ENCODE peak calls at places on chromosomes 4 and X, in five cellular contexts. P is SK-N-SH, V is HCT116, T is lower leg skin, J is neuronal stem cell. B is an unnamed sample.

GRCh38 chr4:86302242-86302641 is 57.6 kb downstream of the MAPK10 start:
- DNase-seq in V (no peak), P (peak), T (no peak), J (no peak), B (peak)

GRCh38 chrX:943035-943434 is 269.4 kb downstream of the CRLF2 start:
- DNase-seq in J (no peak), P (no peak), V (no peak), T (no peak), B (no peak)

GRCh38 chr4:127781303-127782024 is 658 bp upstream of the HSPA4L start:
- DNase-seq in V (no peak), T (peak), P (peak), J (peak), B (no peak)

GRCh38 chr4:152106113-152106763 is 345.4 kb upstream of the GATB start:
- DNase-seq in T (peak), J (no peak), P (no peak), V (peak), B (peak)

GRCh38 chr4:472881-473574 is 25.9 kb downstream of the ZNF721 start:
- DNase-seq in T (no peak), J (no peak), P (peak), V (no peak), B (no peak)

GRCh38 chr4:145920205-145920604 is 18.4 kb downstream of the ZNF827 start:
- DNase-seq in J (no peak), V (no peak), P (no peak), T (peak), B (no peak)

GRCh38 chr4:8690216-8690786 is 97.7 kb downstream of the CPZ start:
- DNase-seq in V (no peak), P (no peak), J (no peak), T (no peak), B (peak)

GRCh38 chrX:7606253-7606652 is 236.7 kb upstream of the VCX start:
- DNase-seq in P (no peak), V (no peak), J (no peak), T (no peak), B (no peak)

GRCh38 chr4:139247656-139248238 is 32.3 kb downstream of the MGARP start:
- DNase-seq in T (no peak), J (no peak), V (no peak), P (no peak), B (no peak)

GRCh38 chr4:88107406-88108107 is 50.9 kb downstream of the ABCG2 start:
- DNase-seq in V (no peak), P (peak), T (no peak), J (no peak), B (no peak)

GRCh38 chrX:135275973-135276372 is 24.1 kb downstream of the ETDA start:
- DNase-seq in V (no peak), P (no peak), T (no peak), J (no peak), B (no peak)

GRCh38 chr4:101114936-101115372 is 232.4 kb downstream of the PPP3CA start:
- DNase-seq in V (peak), P (no peak), T (no peak), J (peak), B (peak)

GRCh38 chr4:142516686-142517145 is 329.4 kb downstream of the INPP4B start:
- DNase-seq in V (no peak), P (no peak), J (no peak), T (no peak), B (no peak)

GRCh38 chr4:121070696-121071639 is 1.4 kb downstream of the NDNF start:
- DNase-seq in T (no peak), J (peak), P (peak), V (no peak), B (peak)

GRCh38 chr4:102638621-102639020 is 122.1 kb downstream of the MANBA start:
- DNase-seq in P (no peak), T (no peak), J (no peak), V (no peak), B (no peak)

GRCh38 chrX:7155163-7155562 is 7.2 kb upstream of the PUDP start:
- DNase-seq in P (no peak), J (no peak), V (no peak), T (no peak), B (no peak)

GRCh38 chr4:161564230-161564834 is 599.5 kb downstream of the FSTL5 start:
- DNase-seq in V (no peak), J (no peak), T (no peak), P (no peak), B (no peak)

GRCh38 chrX:113929004-113929403 is 654.9 kb upstream of the HTR2C start:
- DNase-seq in V (peak), P (peak), J (peak), T (no peak), B (peak)

DNA sequence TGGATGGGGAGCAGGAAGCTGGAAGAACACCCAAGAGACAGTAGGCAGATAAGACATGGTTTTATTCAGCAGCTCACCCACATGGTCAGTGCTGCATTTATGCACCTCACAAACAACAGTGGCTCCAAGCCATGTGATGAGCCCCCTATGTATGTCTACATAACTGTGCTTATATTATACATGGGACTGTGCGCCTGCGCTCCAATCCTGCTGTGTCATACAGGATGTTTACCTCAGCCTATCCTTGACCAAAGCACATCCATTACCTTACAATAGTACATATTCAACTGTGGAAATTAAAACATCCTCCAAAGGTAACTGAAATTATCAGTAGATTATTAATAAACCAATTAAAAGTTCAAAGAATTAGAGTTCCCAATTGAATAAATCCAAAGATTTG is 44.1 kb upstream of the SGMS2 start:
- DNase-seq in V (peak), P (no peak), T (no peak), J (peak), B (no peak)
- H3K4me3 ChIP-seq in V (no peak), P (no peak), T (no peak), J (no peak), B (no peak)

GRCh38 chr4:6417516-6417915 is 54.9 kb downstream of the PPP2R2C start:
- DNase-seq in T (no peak), J (no peak), P (no peak), V (no peak), B (no peak)
- H3K4me3 ChIP-seq in T (no peak), J (no peak), P (no peak), V (no peak), B (no peak)

DNA sequence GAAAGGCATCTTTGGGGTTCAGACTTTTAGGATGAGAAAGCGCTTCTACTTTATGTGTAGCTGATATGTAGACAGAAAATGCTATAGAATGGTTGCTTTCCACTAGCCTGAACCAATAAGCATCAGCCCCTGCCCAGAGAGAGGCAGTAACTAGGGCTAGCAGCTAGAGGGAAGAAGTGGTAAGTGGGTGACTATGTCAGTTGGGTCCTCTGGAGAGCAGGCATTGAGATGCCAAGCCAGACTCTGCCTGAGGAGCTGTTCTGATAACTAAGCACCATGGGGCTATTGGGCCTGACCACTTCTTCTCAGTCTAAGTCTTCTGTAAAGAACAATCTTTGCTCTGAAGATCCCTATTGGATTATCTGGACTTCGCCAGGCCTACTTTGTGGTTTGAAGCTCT is 146.1 kb downstream of the RBM46 start:
- DNase-seq in J (no peak), V (no peak), T (no peak), P (no peak), B (no peak)
- H3K4me3 ChIP-seq in J (no peak), V (no peak), T (no peak), P (no peak), B (no peak)

GRCh38 chr4:184039963-184040383 is 134.9 kb downstream of the STOX2 start:
- DNase-seq in P (no peak), V (no peak), T (no peak), J (peak), B (no peak)
- H3K4me3 ChIP-seq in P (no peak), V (no peak), T (no peak), J (no peak), B (no peak)

GRCh38 chrX:11757729-11758399 is at the start of gene MSL3:
- DNase-seq in P (peak), V (no peak), T (no peak), J (peak), B (peak)

GRCh38 chrX:11758400-11759171 is 549 bp downstream of the MSL3 start:
- DNase-seq in V (peak), J (peak), P (peak), T (peak), B (peak)

GRCh38 chrX:11759461-11760311 is 1.6 kb downstream of the MSL3 start:
- DNase-seq in P (peak), J (peak), V (peak), T (peak), B (peak)

GRCh38 chrX:11759172-11759460 is 1.1 kb downstream of the MSL3 start:
- DNase-seq in T (no peak), P (no peak), J (no peak), V (no peak), B (no peak)

DNA sequence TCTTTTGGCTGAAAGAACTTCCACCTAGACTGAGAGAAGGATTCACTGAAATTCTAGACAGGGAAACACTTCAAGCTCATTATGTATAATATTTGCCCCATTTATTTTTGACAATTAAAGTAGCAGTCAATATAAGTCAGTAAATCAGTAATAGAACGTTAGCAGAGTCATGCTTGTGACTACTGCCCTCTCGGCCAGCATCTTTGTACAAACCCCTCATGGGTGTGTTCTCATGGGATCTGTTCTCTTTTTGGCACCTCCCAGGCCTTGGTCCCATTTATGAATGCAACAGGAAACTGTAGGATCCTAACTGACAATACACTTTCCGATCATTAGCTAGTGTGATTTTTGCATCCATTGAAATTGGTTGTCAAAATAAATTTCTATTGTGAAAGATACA is 2.9 kb downstream of the MSL3 start:
- DNase-seq in P (no peak), T (no peak), V (no peak), J (no peak), B (no peak)
- H3K4me3 ChIP-seq in P (no peak), T (no peak), V (no peak), J (no peak), B (no peak)

GRCh38 chr4:125639182-125639621 is 324.4 kb downstream of the FAT4 start:
- DNase-seq in P (peak), V (no peak), J (peak), T (no peak), B (no peak)
- H3K4me3 ChIP-seq in P (no peak), V (no peak), J (peak), T (no peak), B (no peak)

DNA sequence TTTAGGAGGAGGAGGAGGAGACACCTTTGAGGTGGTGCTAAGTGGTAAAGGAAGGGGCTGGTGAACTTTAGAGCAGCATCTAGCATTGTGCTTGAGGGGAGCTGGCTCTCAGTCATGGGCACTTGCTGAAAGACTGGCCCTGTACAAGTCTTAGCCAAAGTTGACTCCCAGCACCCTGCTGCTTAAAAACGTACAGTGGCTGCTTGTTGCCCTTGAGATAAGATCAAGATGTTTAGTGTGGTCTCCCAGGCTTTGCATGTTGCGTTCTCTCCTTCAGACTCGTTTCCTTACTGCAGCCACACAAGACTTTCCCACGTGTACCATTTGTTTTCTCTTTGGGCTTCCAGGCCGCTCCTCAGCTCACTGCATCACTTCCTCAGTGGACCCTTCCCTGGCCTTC is 1.8 kb downstream of the MED28 start:
- DNase-seq in T (no peak), P (no peak), J (no peak), V (no peak), B (no peak)
- H3K4me3 ChIP-seq in T (no peak), P (peak), J (peak), V (no peak), B (no peak)

GRCh38 chrX:19833034-19833677 is 54.2 kb downstream of the SH3KBP1 start:
- DNase-seq in T (no peak), V (no peak), P (no peak), J (no peak), B (no peak)

GRCh38 chrX:19836337-19836736 is 51.1 kb downstream of the SH3KBP1 start:
- DNase-seq in T (no peak), V (no peak), P (no peak), J (no peak), B (no peak)

GRCh38 chrX:19829817-19830216 is 57.6 kb downstream of the SH3KBP1 start:
- DNase-seq in V (no peak), J (no peak), T (no peak), P (no peak), B (no peak)

GRCh38 chrX:19827088-19827487 is 60.3 kb downstream of the SH3KBP1 start:
- DNase-seq in J (no peak), P (no peak), V (no peak), T (no peak), B (no peak)

DNA sequence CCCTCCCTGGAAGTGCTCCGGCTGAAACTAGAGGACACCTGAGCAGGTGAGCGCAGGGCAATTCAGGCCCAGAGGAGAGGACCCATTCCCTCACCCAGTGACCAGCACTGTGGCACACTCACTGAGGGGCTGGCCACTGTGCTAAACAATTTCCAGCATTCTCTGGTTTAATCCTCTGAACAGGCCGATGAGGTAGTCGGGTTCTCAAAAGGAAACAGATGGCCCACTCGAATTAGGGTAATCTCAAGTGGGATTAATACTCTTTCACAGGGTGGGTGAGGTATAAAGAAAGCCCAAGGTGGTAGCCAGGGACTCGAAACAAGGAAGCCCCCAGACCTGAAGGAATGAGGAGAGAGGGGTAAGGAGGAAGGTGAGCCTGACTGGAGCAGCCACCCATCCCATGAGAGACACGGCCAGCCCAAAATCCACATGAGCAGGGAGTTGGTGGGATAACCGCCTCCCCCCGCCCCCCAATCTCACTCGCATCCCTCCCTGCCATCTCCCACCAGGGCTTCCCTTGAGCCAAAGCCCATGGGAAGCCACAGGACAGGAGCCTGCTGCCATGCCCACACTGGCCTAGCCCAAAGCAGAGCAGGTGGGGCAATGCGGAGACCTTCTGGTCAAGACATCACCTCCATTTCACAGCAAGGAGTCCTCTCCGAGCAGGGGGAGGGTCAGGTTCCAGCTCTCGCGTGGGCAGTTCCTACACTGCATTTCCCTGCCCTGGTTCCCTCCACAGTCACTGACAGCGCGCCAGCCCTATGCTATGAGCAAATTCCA is 55.0 kb downstream of the SH3KBP1 start:
- DNase-seq in V (no peak), T (no peak), J (no peak), P (no peak), B (no peak)
- H3K4me3 ChIP-seq in V (no peak), T (no peak), J (no peak), P (no peak), B (no peak)